ENCODE peak calls at places on chromosome 13, in six cellular contexts. One of them, this sample, is unnamed.

GRCh38 chr13:33931397-33931987 is 113.5 kb downstream of the RFC3 start:
- DNase-seq in brain microvascular endothelial cell: peak; percentile 61
- DNase-seq in CD8-positive, alpha-beta T cell: no peak
- DNase-seq in adrenal gland: no peak
- DNase-seq in body of pancreas: peak; percentile 34
- DNase-seq in heart left ventricle: peak; percentile 20
- DNase-seq in this sample: peak; percentile 1

GRCh38 chr13:42022796-42023493 is 25.5 kb upstream of the DGKH start:
- DNase-seq in CD8-positive, alpha-beta T cell: no peak
- DNase-seq in body of pancreas: no peak
- DNase-seq in adrenal gland: no peak
- DNase-seq in heart left ventricle: no peak
- DNase-seq in brain microvascular endothelial cell: no peak
- DNase-seq in this sample: no peak

GRCh38 chr13:32475403-32475802 is 47.5 kb upstream of the N4BP2L1 start:
- DNase-seq in brain microvascular endothelial cell: no peak
- DNase-seq in heart left ventricle: no peak
- DNase-seq in adrenal gland: no peak
- DNase-seq in body of pancreas: no peak
- DNase-seq in CD8-positive, alpha-beta T cell: no peak
- DNase-seq in this sample: no peak

GRCh38 chr13:79631260-79631659 is 150.3 kb downstream of the NDFIP2 start:
- DNase-seq in body of pancreas: peak; percentile 9
- DNase-seq in heart left ventricle: peak; percentile 10
- DNase-seq in CD8-positive, alpha-beta T cell: no peak
- DNase-seq in adrenal gland: peak; percentile 37
- DNase-seq in brain microvascular endothelial cell: peak; percentile 33
- DNase-seq in this sample: no peak

GRCh38 chr13:48155850-48156249 is 60.9 kb upstream of the MED4 start:
- DNase-seq in heart left ventricle: no peak
- DNase-seq in body of pancreas: no peak
- DNase-seq in CD8-positive, alpha-beta T cell: peak; percentile 14
- DNase-seq in adrenal gland: no peak
- DNase-seq in brain microvascular endothelial cell: peak; percentile 40
- DNase-seq in this sample: peak; percentile 36

GRCh38 chr13:46571941-46572340 is 19.0 kb downstream of the LRCH1 start:
- DNase-seq in heart left ventricle: no peak
- DNase-seq in CD8-positive, alpha-beta T cell: no peak
- DNase-seq in adrenal gland: no peak
- DNase-seq in body of pancreas: no peak
- DNase-seq in brain microvascular endothelial cell: no peak
- DNase-seq in this sample: no peak

GRCh38 chr13:35164324-35164932 is 222.4 kb downstream of the NBEA start:
- DNase-seq in heart left ventricle: no peak
- DNase-seq in brain microvascular endothelial cell: no peak
- DNase-seq in adrenal gland: no peak
- DNase-seq in CD8-positive, alpha-beta T cell: no peak
- DNase-seq in body of pancreas: no peak
- DNase-seq in this sample: peak; percentile 37

GRCh38 chr13:98050041-98050466 is 92.8 kb upstream of the FARP1 start:
- DNase-seq in body of pancreas: no peak
- DNase-seq in brain microvascular endothelial cell: peak; percentile 63
- DNase-seq in heart left ventricle: no peak
- DNase-seq in CD8-positive, alpha-beta T cell: no peak
- DNase-seq in adrenal gland: no peak
- DNase-seq in this sample: no peak

GRCh38 chr13:78258304-78258703 is 339.7 kb upstream of the EDNRB start:
- DNase-seq in CD8-positive, alpha-beta T cell: no peak
- DNase-seq in adrenal gland: no peak
- DNase-seq in body of pancreas: no peak
- DNase-seq in heart left ventricle: no peak
- DNase-seq in brain microvascular endothelial cell: no peak
- DNase-seq in this sample: no peak

GRCh38 chr13:22789027-22789593 is 391.7 kb upstream of the SGCG start:
- DNase-seq in adrenal gland: no peak
- DNase-seq in CD8-positive, alpha-beta T cell: no peak
- DNase-seq in body of pancreas: no peak
- DNase-seq in brain microvascular endothelial cell: no peak
- DNase-seq in heart left ventricle: no peak
- DNase-seq in this sample: no peak

GRCh38 chr13:111954681-111955411 is 112.1 kb upstream of the SOX1 start:
- DNase-seq in brain microvascular endothelial cell: no peak
- DNase-seq in adrenal gland: no peak
- DNase-seq in CD8-positive, alpha-beta T cell: no peak
- DNase-seq in body of pancreas: no peak
- DNase-seq in heart left ventricle: no peak
- DNase-seq in this sample: no peak

GRCh38 chr13:90622547-90622946 is 724.9 kb upstream of the MIR17HG start:
- DNase-seq in CD8-positive, alpha-beta T cell: no peak
- DNase-seq in brain microvascular endothelial cell: no peak
- DNase-seq in adrenal gland: no peak
- DNase-seq in body of pancreas: no peak
- DNase-seq in heart left ventricle: no peak
- DNase-seq in this sample: no peak

GRCh38 chr13:59931621-59932020 is 232.1 kb downstream of the DIAPH3 start:
- DNase-seq in CD8-positive, alpha-beta T cell: no peak
- DNase-seq in heart left ventricle: no peak
- DNase-seq in body of pancreas: no peak
- DNase-seq in adrenal gland: no peak
- DNase-seq in brain microvascular endothelial cell: no peak
- DNase-seq in this sample: no peak

GRCh38 chr13:33186851-33187250 is 98.7 kb downstream of the STARD13 start:
- DNase-seq in body of pancreas: no peak
- DNase-seq in CD8-positive, alpha-beta T cell: no peak
- DNase-seq in heart left ventricle: no peak
- DNase-seq in brain microvascular endothelial cell: peak; percentile 89
- DNase-seq in adrenal gland: no peak
- DNase-seq in this sample: no peak

GRCh38 chr13:21537105-21537504 is 66.9 kb downstream of the MICU2 start:
- DNase-seq in body of pancreas: no peak
- DNase-seq in brain microvascular endothelial cell: no peak
- DNase-seq in heart left ventricle: no peak
- DNase-seq in CD8-positive, alpha-beta T cell: no peak
- DNase-seq in adrenal gland: no peak
- DNase-seq in this sample: no peak

GRCh38 chr13:113901231-113901630 is 37.4 kb upstream of the GAS6 start:
- DNase-seq in heart left ventricle: no peak
- DNase-seq in brain microvascular endothelial cell: no peak
- DNase-seq in adrenal gland: no peak
- DNase-seq in CD8-positive, alpha-beta T cell: no peak
- DNase-seq in body of pancreas: no peak
- DNase-seq in this sample: no peak

GRCh38 chr13:34654682-34655081 is 287.4 kb upstream of the NBEA start:
- DNase-seq in body of pancreas: peak; percentile 2
- DNase-seq in brain microvascular endothelial cell: no peak
- DNase-seq in heart left ventricle: no peak
- DNase-seq in adrenal gland: no peak
- DNase-seq in CD8-positive, alpha-beta T cell: no peak
- DNase-seq in this sample: no peak

GRCh38 chr13:100542546-100543156 is 45.9 kb downstream of the GGACT start:
- DNase-seq in adrenal gland: no peak
- DNase-seq in CD8-positive, alpha-beta T cell: no peak
- DNase-seq in body of pancreas: no peak
- DNase-seq in brain microvascular endothelial cell: peak; percentile 5
- DNase-seq in heart left ventricle: no peak
- DNase-seq in this sample: peak; percentile 41

GRCh38 chr13:98399756-98400155 is 177.2 kb downstream of the STK24 start:
- DNase-seq in body of pancreas: no peak
- DNase-seq in CD8-positive, alpha-beta T cell: no peak
- DNase-seq in heart left ventricle: no peak
- DNase-seq in brain microvascular endothelial cell: no peak
- DNase-seq in adrenal gland: no peak
- DNase-seq in this sample: no peak

GRCh38 chr13:59843040-59843439 is 320.7 kb downstream of the DIAPH3 start:
- DNase-seq in adrenal gland: no peak
- DNase-seq in CD8-positive, alpha-beta T cell: no peak
- DNase-seq in body of pancreas: no peak
- DNase-seq in brain microvascular endothelial cell: no peak
- DNase-seq in heart left ventricle: no peak
- DNase-seq in this sample: no peak

GRCh38 chr13:20441879-20442278 is 83.8 kb downstream of the CRYL1 start:
- DNase-seq in body of pancreas: no peak
- DNase-seq in CD8-positive, alpha-beta T cell: no peak
- DNase-seq in brain microvascular endothelial cell: no peak
- DNase-seq in heart left ventricle: no peak
- DNase-seq in adrenal gland: no peak
- DNase-seq in this sample: no peak

GRCh38 chr13:21657538-21657937 is 13.3 kb upstream of the FGF9 start:
- DNase-seq in CD8-positive, alpha-beta T cell: no peak
- DNase-seq in adrenal gland: no peak
- DNase-seq in brain microvascular endothelial cell: peak; percentile 80
- DNase-seq in heart left ventricle: no peak
- DNase-seq in body of pancreas: no peak
- DNase-seq in this sample: no peak

GRCh38 chr13:72689181-72689696 is 38.2 kb downstream of the MZT1 start:
- DNase-seq in heart left ventricle: no peak
- DNase-seq in brain microvascular endothelial cell: no peak
- DNase-seq in body of pancreas: no peak
- DNase-seq in CD8-positive, alpha-beta T cell: no peak
- DNase-seq in adrenal gland: no peak
- DNase-seq in this sample: no peak

GRCh38 chr13:44103721-44104490 is 224.2 kb downstream of the LACC1 start:
- DNase-seq in body of pancreas: no peak
- DNase-seq in adrenal gland: no peak
- DNase-seq in CD8-positive, alpha-beta T cell: no peak
- DNase-seq in heart left ventricle: no peak
- DNase-seq in brain microvascular endothelial cell: no peak
- DNase-seq in this sample: no peak

GRCh38 chr13:111926501-111927180 is 140.3 kb upstream of the SOX1 start:
- DNase-seq in heart left ventricle: no peak
- DNase-seq in CD8-positive, alpha-beta T cell: no peak
- DNase-seq in brain microvascular endothelial cell: no peak
- DNase-seq in body of pancreas: no peak
- DNase-seq in adrenal gland: no peak
- DNase-seq in this sample: no peak

DNA sequence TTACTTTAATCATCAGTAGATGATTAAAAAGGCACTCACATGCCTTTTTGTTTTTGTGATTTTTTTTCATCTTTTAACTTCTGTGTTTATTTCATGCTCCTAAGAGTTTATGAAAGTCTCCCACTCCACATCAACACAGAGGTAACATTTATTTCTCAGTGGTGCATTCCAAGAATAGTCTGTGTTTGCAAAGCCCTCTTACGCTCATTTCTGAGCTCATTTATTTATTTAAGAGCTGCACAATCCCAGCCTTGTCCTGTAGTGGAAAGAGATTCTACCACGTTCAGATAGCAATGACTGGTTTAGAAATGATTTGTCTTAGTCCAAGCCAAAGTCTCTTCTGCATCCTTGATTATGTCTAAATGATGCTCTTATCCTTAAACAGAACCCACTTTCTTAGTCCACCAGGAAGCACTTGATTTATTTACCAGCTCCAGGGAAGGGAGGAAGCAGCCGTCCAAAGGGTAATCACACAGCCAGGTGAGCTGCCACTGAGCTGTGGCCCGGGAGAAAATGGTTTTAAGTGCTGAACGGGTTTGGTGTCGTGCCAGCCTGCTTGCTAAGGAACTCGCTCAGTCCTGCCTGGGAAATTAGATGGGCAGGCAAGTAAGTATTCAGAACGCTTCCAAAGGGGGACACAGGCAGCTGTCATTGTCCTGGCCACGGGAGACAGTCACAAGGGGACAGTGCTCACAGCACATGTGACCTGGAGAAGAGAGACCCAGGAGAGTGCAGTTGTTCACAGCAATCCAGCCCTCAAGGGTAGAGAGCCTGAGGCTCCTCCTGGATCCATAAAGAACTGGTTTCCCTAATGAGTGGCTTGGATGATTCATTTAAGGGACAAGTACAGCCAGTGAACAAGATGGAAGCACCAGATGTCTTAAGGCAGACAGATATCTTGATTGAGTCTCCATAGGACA is 131.8 kb upstream of the WASF3 start:
- DNase-seq in CD8-positive, alpha-beta T cell: no peak
- DNase-seq in body of pancreas: peak; percentile 18
- DNase-seq in brain microvascular endothelial cell: peak; percentile 32
- DNase-seq in heart left ventricle: no peak
- DNase-seq in adrenal gland: no peak
- DNase-seq in this sample: no peak
- H3K4me3 ChIP-seq in CD8-positive, alpha-beta T cell: no peak overlapping the region
- H3K4me3 ChIP-seq in body of pancreas: no peak overlapping the region
- H3K4me3 ChIP-seq in brain microvascular endothelial cell: no peak overlapping the region
- H3K4me3 ChIP-seq in heart left ventricle: no peak overlapping the region
- H3K4me3 ChIP-seq in adrenal gland: no peak overlapping the region
- H3K4me3 ChIP-seq in this sample: no peak overlapping the region

GRCh38 chr13:30743319-30744055 is 8.1 kb downstream of the ALOX5AP start:
- DNase-seq in body of pancreas: peak; percentile 51
- DNase-seq in heart left ventricle: no peak
- DNase-seq in brain microvascular endothelial cell: peak; percentile 99
- DNase-seq in CD8-positive, alpha-beta T cell: no peak
- DNase-seq in adrenal gland: no peak
- DNase-seq in this sample: no peak
- TF ChIP-seq CTCF in body of pancreas: no peak
- TF ChIP-seq CTCF in heart left ventricle: no peak
- TF ChIP-seq CTCF in brain microvascular endothelial cell: no peak
- TF ChIP-seq CTCF in CD8-positive, alpha-beta T cell: no peak
- TF ChIP-seq CTCF in adrenal gland: no peak
- TF ChIP-seq CTCF in this sample: no peak

GRCh38 chr13:106507560-106508274 is 27.7 kb downstream of the EFNB2 start:
- DNase-seq in heart left ventricle: no peak
- DNase-seq in CD8-positive, alpha-beta T cell: no peak
- DNase-seq in body of pancreas: no peak
- DNase-seq in adrenal gland: no peak
- DNase-seq in brain microvascular endothelial cell: peak; percentile 96
- DNase-seq in this sample: no peak
- H3K4me3 ChIP-seq in heart left ventricle: no peak overlapping the region
- H3K4me3 ChIP-seq in CD8-positive, alpha-beta T cell: no peak overlapping the region
- H3K4me3 ChIP-seq in body of pancreas: no peak overlapping the region
- H3K4me3 ChIP-seq in adrenal gland: no peak overlapping the region
- H3K4me3 ChIP-seq in brain microvascular endothelial cell: no peak overlapping the region
- H3K4me3 ChIP-seq in this sample: no peak overlapping the region

DNA sequence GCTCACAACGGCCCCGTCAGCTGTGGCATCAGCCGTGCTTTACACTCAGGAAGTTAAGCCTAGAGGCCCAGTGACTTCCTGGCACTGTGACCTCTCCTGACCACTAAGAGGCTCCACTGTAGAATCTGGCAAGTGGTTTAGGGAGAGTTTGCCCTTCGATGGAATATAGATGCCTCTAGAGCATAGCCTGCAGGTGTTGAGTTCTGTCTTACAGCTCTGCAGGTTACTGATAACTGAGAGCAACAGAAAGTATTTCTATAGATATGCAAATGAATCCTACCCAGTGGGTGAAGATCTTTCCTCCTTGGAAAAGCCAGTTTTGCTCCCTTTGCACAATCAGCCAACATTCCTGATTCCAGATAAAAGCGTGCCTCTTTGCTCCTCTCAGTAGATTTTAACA is 35.8 kb downstream of the ATP12A start:
- DNase-seq in CD8-positive, alpha-beta T cell: no peak
- DNase-seq in body of pancreas: no peak
- DNase-seq in heart left ventricle: no peak
- DNase-seq in adrenal gland: no peak
- DNase-seq in brain microvascular endothelial cell: no peak
- DNase-seq in this sample: no peak
- TF ChIP-seq CTCF in CD8-positive, alpha-beta T cell: no peak
- TF ChIP-seq CTCF in body of pancreas: no peak
- TF ChIP-seq CTCF in heart left ventricle: no peak
- TF ChIP-seq CTCF in adrenal gland: no peak
- TF ChIP-seq CTCF in brain microvascular endothelial cell: no peak
- TF ChIP-seq CTCF in this sample: no peak

This sample was measured in GM06990.